ENCODE peak calls at places on chromosome 14, in eight cellular contexts. A is foreskin fibroblast, R is astrocyte of the cerebellum, B is neural progenitor cell, G is adrenal gland, F is Caco-2, Z is PC-3, O is dorsolateral prefrontal cortex. C is an unnamed sample.
A peak's percentile ranks its signal among the peaks of the same experiment; 100 is the strongest.

GRCh38 chr14:31336646-31337045 is 83.7 kb downstream of the HEATR5A start:
- DNase-seq in A (peak; percentile 45), R (no peak), B (peak; percentile 29), G (no peak), F (peak; percentile 29), Z (peak; percentile 95), O (no peak), C (peak; percentile 99)

GRCh38 chr14:20454359-20454644 is 310 bp downstream of the OSGEP start:
- DNase-seq in A (no peak), R (no peak), B (no peak), G (peak; percentile 88), F (no peak), Z (peak; percentile 90), O (no peak), C (peak; percentile 93)

GRCh38 chr14:36451346-36452065 is 68.5 kb downstream of the NKX2-1 start:
- DNase-seq in A (no peak), R (no peak), B (no peak), G (no peak), F (no peak), Z (peak; percentile 22), O (no peak), C (no peak)

GRCh38 chr14:99511421-99512109 is 30.4 kb downstream of the CCNK start:
- DNase-seq in A (no peak), R (no peak), B (no peak), G (no peak), F (no peak), Z (no peak), O (peak; percentile 48), C (no peak)

GRCh38 chr14:83164016-83164415 is 1630.4 kb upstream of the SEL1L start:
- DNase-seq in A (peak; percentile 84), R (peak; percentile 49), B (no peak), G (no peak), F (no peak), Z (peak; percentile 52), O (no peak), C (no peak)

GRCh38 chr14:103107455-103107854 is 12.9 kb downstream of the EXOC3L4 start:
- DNase-seq in A (no peak), R (no peak), B (no peak), G (no peak), F (no peak), Z (no peak), O (no peak), C (no peak)

GRCh38 chr14:72792051-72792788 is 101.7 kb downstream of the DPF3 start:
- DNase-seq in A (no peak), R (no peak), B (peak; percentile 58), G (peak; percentile 87), F (no peak), Z (no peak), O (peak; percentile 53), C (no peak)

GRCh38 chr14:71751264-71751663 is 181.0 kb upstream of the RGS6 start:
- DNase-seq in A (no peak), R (no peak), B (no peak), G (no peak), F (no peak), Z (no peak), O (no peak), C (no peak)

GRCh38 chr14:105158804-105159203 is 9.8 kb downstream of the JAG2 start:
- DNase-seq in A (no peak), R (no peak), B (no peak), G (no peak), F (no peak), Z (no peak), O (no peak), C (no peak)

GRCh38 chr14:76810953-76811400 is 1.7 kb downstream of the ANGEL1 start:
- DNase-seq in A (peak; percentile 37), R (no peak), B (peak; percentile 31), G (peak; percentile 60), F (peak; percentile 46), Z (peak; percentile 57), O (no peak), C (no peak)

GRCh38 chr14:100286484-100287191 is 19.6 kb downstream of the SLC25A29 start:
- DNase-seq in A (no peak), R (no peak), B (no peak), G (no peak), F (no peak), Z (no peak), O (no peak), C (no peak)

GRCh38 chr14:24378327-24378726 is 10.3 kb downstream of the NFATC4 start:
- DNase-seq in A (no peak), R (no peak), B (no peak), G (no peak), F (no peak), Z (no peak), O (no peak), C (no peak)

GRCh38 chr14:64704743-64705405 is 650 bp downstream of the PLEKHG3 start:
- DNase-seq in A (no peak), R (no peak), B (peak; percentile 47), G (no peak), F (peak; percentile 55), Z (no peak), O (peak; percentile 27), C (no peak)

GRCh38 chr14:32593290-32593942 is 264.3 kb downstream of the AKAP6 start:
- DNase-seq in A (peak; percentile 82), R (no peak), B (no peak), G (no peak), F (no peak), Z (peak; percentile 48), O (no peak), C (no peak)

GRCh38 chr14:103811189-103811588 is 36.2 kb downstream of the PPP1R13B start:
- DNase-seq in A (no peak), R (no peak), B (no peak), G (no peak), F (no peak), Z (no peak), O (no peak), C (no peak)

GRCh38 chr14:63473194-63473788 is 69.9 kb downstream of the PPP2R5E start:
- DNase-seq in A (no peak), R (no peak), B (no peak), G (no peak), F (no peak), Z (no peak), O (no peak), C (no peak)

GRCh38 chr14:22492601-22493000 is 96.4 kb downstream of the DAD1 start:
- DNase-seq in A (no peak), R (no peak), B (no peak), G (no peak), F (no peak), Z (no peak), O (no peak), C (no peak)

GRCh38 chr14:105474478-105475268 is at the start of gene CRIP2:
- DNase-seq in A (no peak), R (no peak), B (peak; percentile 81), G (no peak), F (peak; percentile 76), Z (peak; percentile 50), O (no peak), C (no peak)

GRCh38 chr14:92459479-92460421 is 53.8 kb upstream of the RIN3 start:
- DNase-seq in A (no peak), R (no peak), B (no peak), G (no peak), F (no peak), Z (no peak), O (no peak), C (no peak)

GRCh38 chr14:101772770-101773169 is 11.3 kb downstream of the PPP2R5C start:
- DNase-seq in A (no peak), R (no peak), B (no peak), G (no peak), F (no peak), Z (peak; percentile 95), O (no peak), C (no peak)

GRCh38 chr14:64673748-64674147 is 30.5 kb upstream of the PLEKHG3 start:
- DNase-seq in A (no peak), R (no peak), B (no peak), G (no peak), F (no peak), Z (no peak), O (no peak), C (no peak)

GRCh38 chr14:48693793-48694192 is 892.4 kb downstream of the RPS29 start:
- DNase-seq in A (no peak), R (no peak), B (no peak), G (no peak), F (no peak), Z (no peak), O (no peak), C (no peak)
- H3K4me3 ChIP-seq in A (no peak overlapping the region), R (no peak overlapping the region), B (no peak overlapping the region), G (no peak overlapping the region), F (no peak overlapping the region), Z (no peak overlapping the region), O (no peak overlapping the region), C (no peak overlapping the region)

GRCh38 chr14:93953263-93953662 is 23.1 kb downstream of the ASB2 start:
- DNase-seq in A (no peak), R (no peak), B (peak; percentile 52), G (no peak), F (no peak), Z (no peak), O (no peak), C (no peak)
- TF ChIP-seq CTCF in A (no peak), R (no peak), B (peak; percentile 38), G (no peak), F (no peak), Z (no peak), O (no peak), C (peak; percentile 12)

DNA sequence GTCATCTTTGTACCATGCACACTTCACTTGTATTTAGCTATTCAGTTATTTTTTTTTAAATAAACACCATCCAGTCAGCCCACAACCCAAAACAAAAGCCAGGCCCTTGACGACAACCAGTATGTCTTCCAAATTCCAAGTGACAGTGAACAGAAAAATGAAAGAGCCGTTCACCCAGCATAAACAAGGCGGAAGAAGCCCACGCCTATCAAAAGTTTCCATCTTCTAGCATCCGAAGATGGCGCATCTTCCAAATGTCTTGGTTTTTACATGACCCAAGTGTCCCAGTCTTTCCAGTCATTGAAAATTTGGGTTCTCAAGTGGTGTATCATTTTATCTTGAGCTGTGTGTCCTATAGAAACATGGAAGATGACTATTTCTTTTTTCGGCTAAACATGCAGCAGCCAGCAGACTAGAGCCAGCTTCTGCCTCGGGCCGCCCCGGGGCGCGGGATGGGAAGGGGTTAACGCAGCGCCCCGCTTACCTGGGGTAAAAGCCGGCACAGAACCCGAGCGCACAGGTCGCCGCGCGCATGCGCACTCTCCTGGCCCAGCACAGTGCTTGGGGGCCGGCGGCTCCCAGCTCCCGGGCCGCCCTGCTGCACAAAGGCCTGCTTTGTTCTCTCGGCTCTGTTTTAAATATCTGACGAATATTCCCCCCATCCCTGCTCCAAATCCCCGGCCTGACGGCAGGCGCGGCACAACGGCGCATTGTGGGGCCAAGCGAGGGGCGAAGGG is 164.8 kb downstream of the ZFP36L1 start:
- DNase-seq in A (no peak), R (no peak), B (peak; percentile 88), G (no peak), F (peak; percentile 89), Z (peak; percentile 28), O (peak; percentile 76), C (peak; percentile 63)
- H3K4me3 ChIP-seq in A (no peak overlapping the region), R (no peak overlapping the region), B (peak overlapping the region; percentile 31), G (no peak overlapping the region), F (peak overlapping the region; percentile 49), Z (peak overlapping the region; percentile 18), O (peak overlapping the region; percentile 61), C (peak overlapping the region; percentile 32)

DNA sequence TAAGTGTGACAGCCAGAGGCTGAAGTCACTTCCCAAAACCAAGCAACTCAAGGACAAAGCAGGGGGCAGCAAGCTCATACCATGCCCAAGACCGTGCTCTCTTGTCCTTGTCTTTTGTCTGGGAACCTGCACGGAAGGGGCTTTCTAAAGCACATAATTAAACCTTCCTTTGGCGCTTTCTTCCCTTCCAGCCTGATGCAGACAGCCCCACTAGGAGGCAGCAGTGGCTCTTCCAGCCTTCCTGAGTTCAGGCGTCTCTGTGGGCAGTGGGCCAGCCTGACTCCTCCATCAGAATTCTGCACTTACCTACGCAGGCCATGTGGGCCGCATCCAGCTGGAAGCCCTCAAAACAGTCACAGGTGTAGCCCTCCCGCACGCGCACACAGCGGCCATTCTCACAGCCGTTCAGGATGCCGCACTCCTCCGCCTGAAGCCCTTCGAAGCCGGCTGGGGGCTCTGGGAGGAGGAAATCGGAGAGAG is 7.6 kb downstream of the ISCA2 start:
- DNase-seq in A (peak; percentile 70), R (peak; percentile 80), B (peak; percentile 89), G (peak; percentile 89), F (peak; percentile 41), Z (peak; percentile 85), O (peak; percentile 61), C (no peak)
- TF ChIP-seq CTCF in A (peak; percentile 90), R (peak; percentile 94), B (peak; percentile 73), G (peak; percentile 74), F (no peak), Z (peak; percentile 87), O (peak; percentile 51), C (peak; percentile 93)

C was measured in retinal pigment epithelial cell.